ENCODE peak calls at places on chromosomes 2 and 18, in eight cellular contexts. One of them, this sample, is unnamed.

GRCh38 chr2:231709636-231709980 is 1.3 kb downstream of the PTMA start:
- DNase-seq in NCI-H1436: no peak
- DNase-seq in endothelial cell of umbilical vein: peak
- DNase-seq in posterior cingulate gyrus: no peak
- DNase-seq in activated CD8-positive, alpha-beta memory T cell treated with anti-CD3 and anti-CD28 coated beads, Interleukin-2, amount 50 U/mL, for 48 hours: no peak
- DNase-seq in left lobe of liver: peak
- DNase-seq in cardiac fibroblast: peak
- DNase-seq in HT-29: peak
- DNase-seq in this sample: peak

GRCh38 chr18:323253-323622 is 55.4 kb upstream of the THOC1 start:
- DNase-seq in posterior cingulate gyrus: no peak
- DNase-seq in activated CD8-positive, alpha-beta memory T cell treated with anti-CD3 and anti-CD28 coated beads, Interleukin-2, amount 50 U/mL, for 48 hours: no peak
- DNase-seq in HT-29: no peak
- DNase-seq in cardiac fibroblast: peak
- DNase-seq in left lobe of liver: no peak
- DNase-seq in NCI-H1436: no peak
- DNase-seq in endothelial cell of umbilical vein: peak
- DNase-seq in this sample: no peak

GRCh38 chr2:18209934-18210639 is 331.6 kb downstream of the KCNS3 start:
- DNase-seq in activated CD8-positive, alpha-beta memory T cell treated with anti-CD3 and anti-CD28 coated beads, Interleukin-2, amount 50 U/mL, for 48 hours: no peak
- DNase-seq in HT-29: no peak
- DNase-seq in posterior cingulate gyrus: no peak
- DNase-seq in NCI-H1436: no peak
- DNase-seq in endothelial cell of umbilical vein: peak
- DNase-seq in left lobe of liver: no peak
- DNase-seq in cardiac fibroblast: peak
- DNase-seq in this sample: no peak

GRCh38 chr2:29322011-29322410 is 206.8 kb downstream of the CLIP4 start:
- DNase-seq in activated CD8-positive, alpha-beta memory T cell treated with anti-CD3 and anti-CD28 coated beads, Interleukin-2, amount 50 U/mL, for 48 hours: no peak
- DNase-seq in NCI-H1436: no peak
- DNase-seq in left lobe of liver: no peak
- DNase-seq in cardiac fibroblast: peak
- DNase-seq in posterior cingulate gyrus: no peak
- DNase-seq in HT-29: no peak
- DNase-seq in endothelial cell of umbilical vein: no peak
- DNase-seq in this sample: no peak

GRCh38 chr2:187577310-187577709 is 23.1 kb upstream of the TFPI start:
- DNase-seq in left lobe of liver: no peak
- DNase-seq in activated CD8-positive, alpha-beta memory T cell treated with anti-CD3 and anti-CD28 coated beads, Interleukin-2, amount 50 U/mL, for 48 hours: no peak
- DNase-seq in HT-29: peak
- DNase-seq in cardiac fibroblast: peak
- DNase-seq in endothelial cell of umbilical vein: no peak
- DNase-seq in NCI-H1436: no peak
- DNase-seq in posterior cingulate gyrus: no peak
- DNase-seq in this sample: no peak

GRCh38 chr2:100891911-100892642 is 72.1 kb downstream of the NPAS2 start:
- DNase-seq in posterior cingulate gyrus: no peak
- DNase-seq in endothelial cell of umbilical vein: no peak
- DNase-seq in activated CD8-positive, alpha-beta memory T cell treated with anti-CD3 and anti-CD28 coated beads, Interleukin-2, amount 50 U/mL, for 48 hours: no peak
- DNase-seq in cardiac fibroblast: peak
- DNase-seq in HT-29: no peak
- DNase-seq in NCI-H1436: no peak
- DNase-seq in left lobe of liver: no peak
- DNase-seq in this sample: no peak

GRCh38 chr18:78939105-78939504 is 40.5 kb upstream of the SALL3 start:
- DNase-seq in activated CD8-positive, alpha-beta memory T cell treated with anti-CD3 and anti-CD28 coated beads, Interleukin-2, amount 50 U/mL, for 48 hours: peak
- DNase-seq in cardiac fibroblast: no peak
- DNase-seq in posterior cingulate gyrus: no peak
- DNase-seq in left lobe of liver: no peak
- DNase-seq in HT-29: no peak
- DNase-seq in endothelial cell of umbilical vein: no peak
- DNase-seq in NCI-H1436: no peak
- DNase-seq in this sample: no peak

GRCh38 chr18:62506495-62507143 is 16.2 kb upstream of the ZCCHC2 start:
- DNase-seq in cardiac fibroblast: no peak
- DNase-seq in endothelial cell of umbilical vein: no peak
- DNase-seq in NCI-H1436: no peak
- DNase-seq in left lobe of liver: no peak
- DNase-seq in HT-29: peak
- DNase-seq in posterior cingulate gyrus: no peak
- DNase-seq in activated CD8-positive, alpha-beta memory T cell treated with anti-CD3 and anti-CD28 coated beads, Interleukin-2, amount 50 U/mL, for 48 hours: no peak
- DNase-seq in this sample: no peak

GRCh38 chr18:75533954-75534353 is 106.5 kb upstream of the SMIM21 start:
- DNase-seq in NCI-H1436: no peak
- DNase-seq in posterior cingulate gyrus: no peak
- DNase-seq in left lobe of liver: no peak
- DNase-seq in endothelial cell of umbilical vein: no peak
- DNase-seq in cardiac fibroblast: peak
- DNase-seq in activated CD8-positive, alpha-beta memory T cell treated with anti-CD3 and anti-CD28 coated beads, Interleukin-2, amount 50 U/mL, for 48 hours: no peak
- DNase-seq in HT-29: no peak
- DNase-seq in this sample: no peak

GRCh38 chr2:168210898-168211570 is 36.4 kb downstream of the STK39 start:
- DNase-seq in NCI-H1436: no peak
- DNase-seq in cardiac fibroblast: peak
- DNase-seq in activated CD8-positive, alpha-beta memory T cell treated with anti-CD3 and anti-CD28 coated beads, Interleukin-2, amount 50 U/mL, for 48 hours: no peak
- DNase-seq in HT-29: peak
- DNase-seq in endothelial cell of umbilical vein: peak
- DNase-seq in left lobe of liver: no peak
- DNase-seq in posterior cingulate gyrus: no peak
- DNase-seq in this sample: no peak